ENCODE peak calls at places on chromosomes 4 and X, in eight cellular contexts. R, I, B, K, Q, J, F and Y are unnamed samples.

GRCh38 chr4:1177274-1178141 is 5.1 kb upstream of the SPON2 start:
- DNase-seq in R (no peak), B (no peak), Q (no peak), F (no peak), I (no peak), K (peak), J (no peak), Y (peak)

GRCh38 chrX:29461039-29461438 is 754.3 kb upstream of the MAGEB2 start:
- DNase-seq in I (no peak), K (no peak), F (no peak), Q (no peak), J (no peak), R (no peak), B (no peak), Y (no peak)

GRCh38 chr4:60345397-60345796 is 854.7 kb upstream of the ADGRL3 start:
- DNase-seq in Q (no peak), B (no peak), J (no peak), K (no peak), R (no peak), F (no peak), I (no peak), Y (no peak)

GRCh38 chrX:53312946-53313745 is 31.8 kb upstream of the IQSEC2 start:
- DNase-seq in R (peak), I (peak), J (peak), F (peak), Q (peak), K (no peak), B (peak), Y (peak)

GRCh38 chr4:142169216-142169615 is 532.8 kb downstream of the IL15 start:
- DNase-seq in K (no peak), I (no peak), F (no peak), B (no peak), Q (no peak), R (no peak), J (no peak), Y (no peak)

GRCh38 chr4:22522706-22523501 is 7.0 kb upstream of the ADGRA3 start:
- DNase-seq in Q (no peak), K (no peak), R (no peak), B (no peak), F (no peak), J (no peak), I (no peak), Y (no peak)

GRCh38 chr4:139099366-139099982 is 77.5 kb downstream of the ELF2 start:
- DNase-seq in I (peak), K (peak), B (peak), Q (peak), J (peak), F (peak), R (peak), Y (peak)

GRCh38 chr4:173505924-173506779 is 23.9 kb downstream of the HAND2 start:
- DNase-seq in K (no peak), Q (peak), I (no peak), F (no peak), J (peak), R (peak), B (peak), Y (peak)

GRCh38 chrX:154411981-154412340 is 622 bp downstream of the TAFAZZIN start:
- DNase-seq in R (peak), Q (peak), K (no peak), F (no peak), B (peak), I (no peak), J (peak), Y (peak)

GRCh38 chr4:177321647-177322046 is 12.0 kb downstream of the NEIL3 start:
- DNase-seq in F (no peak), I (no peak), B (no peak), J (no peak), R (no peak), K (no peak), Q (no peak), Y (no peak)

GRCh38 chr4:174437756-174438155 is 84.5 kb downstream of the HPGD start:
- DNase-seq in F (no peak), R (peak), Q (no peak), K (no peak), J (no peak), B (no peak), I (no peak), Y (no peak)

GRCh38 chrX:53950130-53950733 is 94.0 kb downstream of the PHF8 start:
- DNase-seq in K (no peak), I (no peak), Q (no peak), J (no peak), F (no peak), B (no peak), R (no peak), Y (no peak)

GRCh38 chr4:138680251-138680650 is 335.3 kb upstream of the NOCT start:
- DNase-seq in J (no peak), K (no peak), Q (no peak), R (peak), B (no peak), F (no peak), I (no peak), Y (no peak)

GRCh38 chrX:39816871-39817731 is 280.7 kb downstream of the BCOR start:
- DNase-seq in J (peak), K (no peak), R (peak), Q (no peak), B (no peak), I (no peak), F (no peak), Y (peak)

GRCh38 chrX:71285929-71286328 is 2.5 kb downstream of the NONO start:
- DNase-seq in B (no peak), I (no peak), R (no peak), J (no peak), K (no peak), Q (no peak), F (no peak), Y (no peak)

GRCh38 chr4:166989886-166990285 is 244.4 kb downstream of the SPOCK3 start:
- DNase-seq in R (no peak), K (no peak), F (no peak), J (no peak), I (no peak), Q (no peak), B (no peak), Y (no peak)

GRCh38 chrX:150323020-150323419 is 40.1 kb upstream of the MAMLD1 start:
- DNase-seq in J (no peak), K (no peak), Q (no peak), B (no peak), I (no peak), R (no peak), F (no peak), Y (no peak)

GRCh38 chr4:108811486-108811885 is 48.6 kb upstream of the ETNPPL start:
- DNase-seq in Q (no peak), R (no peak), J (no peak), B (no peak), F (no peak), I (no peak), K (no peak), Y (no peak)

GRCh38 chr4:14792702-14793227 is 209.5 kb upstream of the CPEB2 start:
- DNase-seq in I (no peak), F (no peak), R (peak), K (no peak), Q (no peak), J (no peak), B (no peak), Y (no peak)

GRCh38 chr4:182904271-182904761 is 12.9 kb downstream of the DCTD start:
- DNase-seq in J (no peak), I (no peak), F (no peak), R (no peak), Q (no peak), K (no peak), B (no peak), Y (no peak)

GRCh38 chr4:16663722-16664121 is 234.7 kb downstream of the LDB2 start:
- DNase-seq in B (no peak), K (no peak), J (no peak), R (peak), F (no peak), Q (no peak), I (no peak), Y (peak)

GRCh38 chr4:113325876-113326615 is 276.6 kb downstream of the ANK2 start:
- DNase-seq in Q (no peak), K (no peak), R (no peak), F (no peak), B (no peak), I (no peak), J (no peak), Y (no peak)

GRCh38 chrX:11836284-11836683 is 78.2 kb downstream of the MSL3 start:
- DNase-seq in K (no peak), J (no peak), Q (no peak), R (no peak), I (no peak), F (no peak), B (no peak), Y (no peak)

GRCh38 chr4:7905461-7905915 is 34.2 kb downstream of the AFAP1 start:
- DNase-seq in K (no peak), Q (no peak), I (peak), B (no peak), J (no peak), F (no peak), R (peak), Y (peak)

GRCh38 chr4:87354168-87355102 is 31.8 kb upstream of the HSD17B13 start:
- DNase-seq in R (peak), B (no peak), Q (no peak), J (no peak), I (no peak), K (no peak), F (no peak), Y (peak)

GRCh38 chr4:144787365-144788263 is 141.7 kb downstream of the HHIP start:
- DNase-seq in F (peak), J (no peak), I (no peak), R (peak), Q (peak), B (no peak), K (no peak), Y (peak)

GRCh38 chr4:102449751-102450352 is 51.3 kb upstream of the NFKB1 start:
- DNase-seq in K (no peak), R (peak), Q (peak), B (no peak), I (no peak), J (peak), F (peak), Y (peak)

GRCh38 chrX:101787934-101788333 is 128.3 kb upstream of the ARMCX2 start:
- DNase-seq in Q (no peak), J (no peak), K (no peak), F (no peak), I (no peak), B (no peak), R (no peak), Y (no peak)

GRCh38 chr4:13322681-13323101 is 161.4 kb downstream of the RAB28 start:
- DNase-seq in J (peak), F (no peak), R (peak), K (no peak), I (peak), Q (no peak), B (no peak), Y (peak)

GRCh38 chr4:104682311-104682710 is 187.6 kb upstream of the CXXC4 start:
- DNase-seq in I (no peak), K (no peak), F (no peak), B (no peak), J (no peak), R (no peak), Q (no peak), Y (no peak)

GRCh38 chr4:124713213-124713592 is 671 bp upstream of the ANKRD50 start:
- DNase-seq in I (no peak), R (peak), B (peak), K (no peak), F (no peak), Q (peak), J (peak), Y (peak)

GRCh38 chr4:13240066-13240465 is 244.1 kb downstream of the RAB28 start:
- DNase-seq in I (no peak), R (peak), Q (no peak), B (no peak), F (no peak), K (no peak), J (no peak), Y (no peak)

GRCh38 chr4:8055206-8055605 is 103.4 kb downstream of the ABLIM2 start:
- DNase-seq in B (no peak), K (no peak), F (no peak), J (no peak), R (no peak), Q (no peak), I (no peak), Y (no peak)

GRCh38 chrX:100946521-100946920 is 17.8 kb upstream of the XKRX start:
- DNase-seq in Q (no peak), K (no peak), J (no peak), F (no peak), I (no peak), R (no peak), B (no peak), Y (peak)

GRCh38 chr4:4780634-4781287 is 78.7 kb upstream of the MSX1 start:
- DNase-seq in B (no peak), F (no peak), J (peak), Q (no peak), K (no peak), R (peak), I (no peak), Y (peak)

GRCh38 chr4:168605411-168605810 is 108.6 kb downstream of the PALLD start:
- DNase-seq in B (peak), J (peak), Q (no peak), K (no peak), I (no peak), F (peak), R (peak), Y (peak)

GRCh38 chrX:39705299-39705698 is 392.5 kb downstream of the BCOR start:
- DNase-seq in I (peak), B (peak), R (peak), K (no peak), Q (peak), F (no peak), J (peak), Y (peak)

GRCh38 chr4:3257691-3258482 is 8.9 kb downstream of the MSANTD1 start:
- DNase-seq in B (peak), F (no peak), Q (no peak), R (peak), J (peak), K (no peak), I (no peak), Y (peak)

GRCh38 chrX:13750204-13750603 is 15.7 kb downstream of the OFD1 start:
- DNase-seq in J (peak), I (no peak), F (no peak), Q (peak), R (peak), K (no peak), B (no peak), Y (no peak)

GRCh38 chr4:15653864-15654391 is 1.2 kb downstream of the FBXL5 start:
- DNase-seq in J (peak), R (peak), F (peak), Q (no peak), I (no peak), K (no peak), B (no peak), Y (peak)